ENCODE peak calls at places on chromosomes 16 and 17, in ten cellular contexts. C is esophagus squamous epithelium, T is dorsolateral prefrontal cortex, G is astrocyte, A is AG10803, B is astrocyte of the spinal cord, I is thoracic aorta, H is lower lobe of right lung, K is kidney, O is heart right ventricle. Y is an unnamed sample.

GRCh38 chr16:67431077-67431804 is at the start of gene HSD11B2:
- DNase-seq in C (no peak), T (peak; percentile 41), G (peak; percentile 14), A (peak; percentile 31), B (peak; percentile 17), I (no peak), H (peak; percentile 68), K (peak; percentile 87), O (no peak), Y (no peak)

GRCh38 chr16:21710938-21711337 is 47.2 kb downstream of the OTOA start:
- DNase-seq in C (no peak), T (no peak), G (no peak), A (no peak), B (no peak), I (no peak), H (no peak), K (no peak), O (no peak), Y (no peak)

GRCh38 chr17:72916991-72917390 is 175.5 kb downstream of the SLC39A11 start:
- DNase-seq in C (no peak), T (no peak), G (no peak), A (peak; percentile 31), B (no peak), I (no peak), H (no peak), K (no peak), O (no peak), Y (no peak)

GRCh38 chr16:57645691-57646387 is 17.4 kb downstream of the ADGRG1 start:
- DNase-seq in C (no peak), T (no peak), G (no peak), A (peak; percentile 40), B (no peak), I (no peak), H (no peak), K (no peak), O (peak; percentile 85), Y (no peak)

GRCh38 chr17:64118452-64118979 is 11.4 kb downstream of the ERN1 start:
- DNase-seq in C (no peak), T (no peak), G (no peak), A (no peak), B (no peak), I (peak; percentile 6), H (peak; percentile 67), K (no peak), O (peak; percentile 48), Y (peak; percentile 32)

GRCh38 chr17:39352511-39352910 is 48.9 kb downstream of the FBXL20 start:
- DNase-seq in C (no peak), T (no peak), G (no peak), A (no peak), B (no peak), I (no peak), H (no peak), K (no peak), O (no peak), Y (no peak)

GRCh38 chr16:57985204-57986121 is 14.5 kb upstream of the CNGB1 start:
- DNase-seq in C (no peak), T (no peak), G (no peak), A (no peak), B (no peak), I (no peak), H (peak; percentile 43), K (peak; percentile 79), O (no peak), Y (no peak)

GRCh38 chr16:73735018-73735417 is 561.6 kb upstream of the PSMD7 start:
- DNase-seq in C (no peak), T (no peak), G (peak; percentile 45), A (peak; percentile 26), B (peak; percentile 55), I (no peak), H (no peak), K (no peak), O (no peak), Y (no peak)

GRCh38 chr16:54651851-54652770 is 278.6 kb upstream of the IRX5 start:
- DNase-seq in C (no peak), T (no peak), G (peak; percentile 47), A (no peak), B (no peak), I (no peak), H (peak; percentile 56), K (no peak), O (no peak), Y (no peak)

GRCh38 chr17:81381632-81382577 is 13.4 kb upstream of the BAHCC1 start:
- DNase-seq in C (no peak), T (no peak), G (no peak), A (no peak), B (no peak), I (no peak), H (no peak), K (peak; percentile 58), O (no peak), Y (no peak)

GRCh38 chr16:22099256-22099975 is 7.1 kb downstream of the VWA3A start:
- DNase-seq in C (no peak), T (no peak), G (no peak), A (no peak), B (no peak), I (no peak), H (no peak), K (no peak), O (no peak), Y (no peak)

GRCh38 chr17:41754066-41754465 is 19.6 kb upstream of the HAP1 start:
- DNase-seq in C (no peak), T (no peak), G (no peak), A (no peak), B (no peak), I (no peak), H (no peak), K (no peak), O (no peak), Y (no peak)

GRCh38 chr16:56409195-56409594 is 16.1 kb downstream of the AMFR start:
- DNase-seq in C (no peak), T (no peak), G (no peak), A (peak; percentile 56), B (no peak), I (no peak), H (no peak), K (no peak), O (no peak), Y (no peak)

GRCh38 chr16:71895679-71896385 is 501 bp downstream of the IST1 start:
- DNase-seq in C (no peak), T (no peak), G (peak; percentile 45), A (peak; percentile 61), B (peak; percentile 44), I (no peak), H (peak; percentile 67), K (peak; percentile 84), O (peak; percentile 29), Y (peak; percentile 45)

GRCh38 chr17:77456271-77456950 is 315.6 kb downstream of the SEC14L1 start:
- DNase-seq in C (no peak), T (no peak), G (no peak), A (no peak), B (no peak), I (no peak), H (no peak), K (no peak), O (no peak), Y (peak; percentile 45)
- H3K4me3 ChIP-seq in C (peak overlapping the region; percentile 58), T (no peak overlapping the region), G (no peak overlapping the region), A (no peak overlapping the region), B (no peak overlapping the region), I (no peak overlapping the region), H (peak overlapping the region; percentile 38), K (no peak overlapping the region), O (no peak overlapping the region), Y (no peak overlapping the region)

DNA sequence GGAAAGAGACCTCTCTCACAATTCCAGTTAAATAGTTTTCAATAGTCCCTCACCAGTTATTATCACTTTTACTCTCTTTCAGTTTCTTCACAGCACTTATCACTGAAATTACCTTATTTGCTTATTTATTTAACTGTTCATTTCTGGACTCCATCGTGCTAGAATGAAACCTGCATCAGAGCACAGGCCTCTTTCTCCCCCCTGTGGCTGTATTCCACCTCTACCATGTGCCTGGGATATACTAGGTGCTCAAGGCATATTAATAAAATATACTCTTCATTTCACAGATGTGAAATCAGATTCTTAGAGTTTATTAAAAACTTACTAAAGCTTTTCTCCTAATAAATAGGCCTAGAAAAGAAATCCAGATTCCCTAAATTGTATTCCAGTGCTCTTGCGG is 308.9 kb upstream of the MON1B start:
- DNase-seq in C (no peak), T (no peak), G (no peak), A (no peak), B (no peak), I (no peak), H (no peak), K (no peak), O (no peak), Y (no peak)
- TF ChIP-seq CTCF in C (no peak), T (no peak), G (no peak), A (no peak), B (no peak), I (no peak), H (no peak), K (no peak), O (no peak), Y (no peak)

GRCh38 chr16:3950343-3951193 is 70.1 kb upstream of the CREBBP start:
- DNase-seq in C (no peak), T (no peak), G (peak; percentile 94), A (peak; percentile 99), B (peak; percentile 94), I (peak; percentile 87), H (peak; percentile 86), K (peak; percentile 95), O (peak; percentile 89), Y (peak; percentile 60)

GRCh38 chr16:3951861-3952332 is 71.4 kb upstream of the CREBBP start:
- DNase-seq in C (no peak), T (no peak), G (peak; percentile 34), A (peak; percentile 34), B (peak; percentile 55), I (no peak), H (no peak), K (no peak), O (no peak), Y (no peak)

GRCh38 chr16:3948378-3948995 is 68.0 kb upstream of the CREBBP start:
- DNase-seq in C (no peak), T (no peak), G (no peak), A (no peak), B (no peak), I (no peak), H (no peak), K (no peak), O (no peak), Y (no peak)

GRCh38 chr16:3949287-3949686 is 68.8 kb upstream of the CREBBP start:
- DNase-seq in C (no peak), T (no peak), G (no peak), A (peak; percentile 22), B (no peak), I (no peak), H (no peak), K (peak; percentile 61), O (peak; percentile 71), Y (no peak)

DNA sequence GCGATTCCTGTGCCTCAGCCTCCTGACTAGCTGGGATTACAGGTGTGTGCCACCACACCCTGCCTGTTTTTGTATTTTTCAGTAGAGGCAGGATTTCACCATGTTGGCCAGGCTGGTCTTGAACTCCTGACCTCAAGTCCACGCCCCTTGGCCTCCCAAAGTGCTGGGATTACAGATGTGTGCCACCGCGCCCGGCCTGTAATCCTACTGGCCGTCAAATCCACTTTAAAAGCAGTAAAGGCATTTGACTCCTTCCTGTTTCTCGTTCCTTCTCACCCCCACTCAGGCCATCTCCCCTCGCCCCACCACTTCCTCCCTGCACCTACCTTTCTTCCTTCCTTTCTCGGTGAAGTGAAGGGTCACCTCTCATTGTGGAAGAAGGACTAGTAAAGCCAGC is 69.4 kb upstream of the CREBBP start:
- DNase-seq in C (no peak), T (no peak), G (no peak), A (peak; percentile 25), B (no peak), I (no peak), H (no peak), K (peak; percentile 48), O (no peak), Y (no peak)
- H3K4me3 ChIP-seq in C (peak overlapping the region; percentile 10), T (no peak overlapping the region), G (no peak overlapping the region), A (peak overlapping the region; percentile 58), B (no peak overlapping the region), I (peak overlapping the region; percentile 72), H (peak overlapping the region; percentile 30), K (peak overlapping the region; percentile 11), O (no peak overlapping the region), Y (no peak overlapping the region)

GRCh38 chr17:37512442-37513070 is 22.9 kb downstream of the DUSP14 start:
- DNase-seq in C (no peak), T (no peak), G (no peak), A (no peak), B (no peak), I (no peak), H (no peak), K (no peak), O (no peak), Y (no peak)
- TF ChIP-seq CTCF in C (no peak), T (no peak), G (no peak), A (no peak), B (no peak), I (no peak), H (no peak), K (no peak), O (no peak), Y (no peak)